ENCODE peak calls at places on chromosomes 4 and X, in ten cellular contexts. P is activated T-cell treated with anti-CD3 and anti-CD28 coated beads for 48 hours; Y is neural crest cell; K is GM10248; X is GM13976; R is GM12865; W is NCI-H1930; Z is prostate gland; G is activated CD4-positive, alpha-beta T cell treated with anti-CD3 and anti-CD28 coated beads, Interleukin-2, amount 50 U/mL, for 1 hour; M is HT-29. E is an unnamed sample.

GRCh38 chrX:150508461-150509367 is 59.7 kb upstream of the MTM1 start:
- DNase-seq in M (no peak), R (no peak), G (no peak), X (no peak), Y (no peak), Z (peak), K (no peak), P (no peak), W (no peak), E (peak)

GRCh38 chr4:147975902-147976301 is 244.0 kb downstream of the ARHGAP10 start:
- DNase-seq in Z (no peak), R (no peak), G (no peak), K (no peak), M (no peak), Y (no peak), X (no peak), W (no peak), P (no peak), E (no peak)

GRCh38 chr4:7120341-7120740 is 52.5 kb upstream of the GRPEL1 start:
- DNase-seq in Z (no peak), R (peak), P (no peak), Y (no peak), W (no peak), X (no peak), M (peak), G (no peak), K (no peak), E (no peak)

GRCh38 chr4:2662598-2662997 is 93.5 kb downstream of the TNIP2 start:
- DNase-seq in W (no peak), X (no peak), R (no peak), Y (no peak), M (no peak), Z (no peak), P (no peak), G (no peak), K (no peak), E (no peak)

GRCh38 chrX:5644786-5645185 is 583.9 kb downstream of the NLGN4X start:
- DNase-seq in M (no peak), G (no peak), W (no peak), K (no peak), P (no peak), X (no peak), Z (no peak), Y (no peak), R (no peak), E (peak)

GRCh38 chrX:15675490-15675921 is 10.9 kb upstream of the CLTRN start:
- DNase-seq in K (peak), M (peak), X (peak), R (peak), W (peak), P (peak), Z (peak), G (peak), Y (peak), E (peak)

GRCh38 chr4:6724461-6725111 is 8.6 kb downstream of the BLOC1S4 start:
- DNase-seq in R (no peak), Z (no peak), Y (no peak), K (no peak), M (no peak), X (no peak), P (no peak), G (no peak), W (no peak), E (no peak)

GRCh38 chr4:120198411-120198810 is 131.8 kb upstream of the MAD2L1 start:
- DNase-seq in Z (peak), R (no peak), K (no peak), X (no peak), W (no peak), Y (no peak), P (no peak), G (no peak), M (no peak), E (no peak)

GRCh38 chrX:9681011-9681410 is 84.6 kb downstream of the GPR143 start:
- DNase-seq in R (no peak), K (no peak), M (no peak), G (no peak), Z (no peak), Y (no peak), P (no peak), W (no peak), X (no peak), E (no peak)